ENCODE peak calls at places on chromosome 18, in eight cellular contexts. C, U, W, A, G, J, L and M are unnamed samples.

GRCh38 chr18:8912348-8913057 is 190.0 kb upstream of the NDUFV2 start:
- DNase-seq in W (peak), L (peak), U (no peak), C (no peak), J (no peak), A (no peak), G (no peak), M (no peak)

GRCh38 chr18:74633652-74634352 is 36.1 kb downstream of the ZNF407 start:
- DNase-seq in L (no peak), G (no peak), A (no peak), W (no peak), U (peak), J (no peak), C (no peak), M (no peak)

GRCh38 chr18:58671941-58672565 is 788 bp downstream of the MALT1 start:
- DNase-seq in W (peak), G (peak), A (peak), C (no peak), L (peak), J (no peak), U (no peak), M (no peak)

GRCh38 chr18:78230911-78231310 is 748.7 kb upstream of the SALL3 start:
- DNase-seq in C (no peak), U (no peak), G (no peak), J (no peak), W (no peak), A (no peak), L (no peak), M (no peak)

GRCh38 chr18:32349728-32350395 is 120.8 kb downstream of the GAREM1 start:
- DNase-seq in G (peak), L (peak), C (peak), J (no peak), U (peak), W (no peak), A (peak), M (peak)

GRCh38 chr18:62377408-62377807 is 52.3 kb downstream of the TNFRSF11A start:
- DNase-seq in J (no peak), U (no peak), G (no peak), L (no peak), A (no peak), W (no peak), C (no peak), M (no peak)

GRCh38 chr18:79933765-79934164 is 17.7 kb downstream of the SLC66A2 start:
- DNase-seq in W (peak), C (no peak), J (no peak), G (no peak), A (peak), U (no peak), L (no peak), M (no peak)

GRCh38 chr18:41444943-41445342 is 510.1 kb upstream of the PIK3C3 start:
- DNase-seq in W (no peak), L (no peak), A (no peak), G (no peak), U (no peak), C (no peak), J (no peak), M (no peak)

GRCh38 chr18:43588838-43589237 is 311.5 kb upstream of the SYT4 start:
- DNase-seq in G (no peak), U (no peak), A (no peak), C (no peak), W (no peak), L (no peak), J (no peak), M (no peak)

GRCh38 chr18:23994361-23994902 is 20.1 kb upstream of the TTC39C start:
- DNase-seq in C (peak), W (peak), J (peak), U (peak), G (peak), A (peak), L (peak), M (peak)

GRCh38 chr18:8703181-8703638 is 2.1 kb upstream of the MTCL1 start:
- DNase-seq in C (no peak), L (no peak), J (no peak), W (peak), G (no peak), U (no peak), A (no peak), M (no peak)

GRCh38 chr18:3057526-3057925 is 44.6 kb upstream of the LPIN2 start:
- DNase-seq in J (no peak), C (no peak), G (no peak), A (no peak), U (no peak), W (no peak), L (no peak), M (no peak)

GRCh38 chr18:48814490-48815181 is 136.1 kb downstream of the SMAD7 start:
- DNase-seq in G (no peak), C (no peak), U (no peak), A (no peak), L (no peak), W (no peak), J (no peak), M (no peak)

GRCh38 chr18:12008181-12008767 is 27.0 kb downstream of the IMPA2 start:
- DNase-seq in J (no peak), U (no peak), A (no peak), W (no peak), L (no peak), G (peak), C (no peak), M (no peak)

GRCh38 chr18:50749421-50749820 is 70.4 kb downstream of the MRO start:
- DNase-seq in G (no peak), J (no peak), U (no peak), C (no peak), A (no peak), L (no peak), W (no peak), M (no peak)

GRCh38 chr18:38884050-38884449 is 1318.5 kb upstream of the CELF4 start:
- DNase-seq in W (peak), L (no peak), C (no peak), G (no peak), J (no peak), U (no peak), A (no peak), M (no peak)

GRCh38 chr18:48735070-48735676 is 196.3 kb downstream of the CTIF start:
- DNase-seq in W (peak), G (no peak), C (no peak), L (no peak), J (no peak), U (peak), A (no peak), M (no peak)

GRCh38 chr18:58727776-58728500 is 56.7 kb downstream of the MALT1 start:
- DNase-seq in J (no peak), C (no peak), U (no peak), L (no peak), A (peak), W (no peak), G (no peak), M (no peak)